ENCODE peak calls at places on chromosomes 11 and 22, in seven cellular contexts. One of them, this sample, is unnamed.

GRCh38 chr11:19079643-19080440 is 19.3 kb upstream of the MRGPRX2 start:
- DNase-seq in AG09309: peak
- DNase-seq in NCI-H2081: no peak
- DNase-seq in cardiac fibroblast: peak
- DNase-seq in K562: no peak
- DNase-seq in NCI-H524: no peak
- DNase-seq in T-helper 9 cell: no peak
- DNase-seq in this sample: no peak

GRCh38 chr11:88484873-88485621 is 147.5 kb upstream of the CTSC start:
- DNase-seq in AG09309: no peak
- DNase-seq in NCI-H2081: no peak
- DNase-seq in cardiac fibroblast: peak
- DNase-seq in K562: peak
- DNase-seq in NCI-H524: peak
- DNase-seq in T-helper 9 cell: no peak
- DNase-seq in this sample: no peak

GRCh38 chr22:23245045-23245798 is 64.9 kb downstream of the BCR start:
- DNase-seq in AG09309: peak
- DNase-seq in NCI-H2081: no peak
- DNase-seq in cardiac fibroblast: no peak
- DNase-seq in K562: no peak
- DNase-seq in NCI-H524: no peak
- DNase-seq in T-helper 9 cell: no peak
- DNase-seq in this sample: no peak

GRCh38 chr22:29481265-29482000 is 1.4 kb downstream of the NEFH start:
- DNase-seq in AG09309: no peak
- DNase-seq in NCI-H2081: no peak
- DNase-seq in cardiac fibroblast: no peak
- DNase-seq in K562: peak
- DNase-seq in NCI-H524: no peak
- DNase-seq in T-helper 9 cell: no peak
- DNase-seq in this sample: no peak

GRCh38 chr22:25922141-25922540 is 180.2 kb downstream of the MYO18B start:
- DNase-seq in AG09309: no peak
- DNase-seq in NCI-H2081: no peak
- DNase-seq in cardiac fibroblast: no peak
- DNase-seq in K562: no peak
- DNase-seq in NCI-H524: no peak
- DNase-seq in T-helper 9 cell: no peak
- DNase-seq in this sample: no peak

GRCh38 chr11:125623064-125623463 is 1.9 kb upstream of the CHEK1 start:
- DNase-seq in AG09309: no peak
- DNase-seq in NCI-H2081: no peak
- DNase-seq in cardiac fibroblast: no peak
- DNase-seq in K562: no peak
- DNase-seq in NCI-H524: no peak
- DNase-seq in T-helper 9 cell: no peak
- DNase-seq in this sample: no peak

GRCh38 chr11:110801328-110801727 is 89.1 kb upstream of the ARHGAP20 start:
- DNase-seq in AG09309: no peak
- DNase-seq in NCI-H2081: no peak
- DNase-seq in cardiac fibroblast: peak
- DNase-seq in K562: no peak
- DNase-seq in NCI-H524: no peak
- DNase-seq in T-helper 9 cell: no peak
- DNase-seq in this sample: no peak

GRCh38 chr11:82864268-82864667 is 36.0 kb downstream of the PRCP start:
- DNase-seq in AG09309: peak
- DNase-seq in NCI-H2081: peak
- DNase-seq in cardiac fibroblast: peak
- DNase-seq in K562: peak
- DNase-seq in NCI-H524: peak
- DNase-seq in T-helper 9 cell: no peak
- DNase-seq in this sample: no peak

GRCh38 chr11:46279393-46280099 is 2.1 kb downstream of the CREB3L1 start:
- DNase-seq in AG09309: no peak
- DNase-seq in NCI-H2081: peak
- DNase-seq in cardiac fibroblast: peak
- DNase-seq in K562: peak
- DNase-seq in NCI-H524: no peak
- DNase-seq in T-helper 9 cell: no peak
- DNase-seq in this sample: no peak

GRCh38 chr11:114197799-114198500 is 98.2 kb upstream of the NNMT start:
- DNase-seq in AG09309: no peak
- DNase-seq in NCI-H2081: no peak
- DNase-seq in cardiac fibroblast: peak
- DNase-seq in K562: no peak
- DNase-seq in NCI-H524: no peak
- DNase-seq in T-helper 9 cell: no peak
- DNase-seq in this sample: no peak

GRCh38 chr22:37138879-37139561 is 10.7 kb downstream of the IL2RB start:
- DNase-seq in AG09309: no peak
- DNase-seq in NCI-H2081: no peak
- DNase-seq in cardiac fibroblast: no peak
- DNase-seq in K562: no peak
- DNase-seq in NCI-H524: no peak
- DNase-seq in T-helper 9 cell: no peak
- DNase-seq in this sample: no peak

GRCh38 chr11:33743291-33743690 is 7.1 kb upstream of the CD59 start:
- DNase-seq in AG09309: no peak
- DNase-seq in NCI-H2081: no peak
- DNase-seq in cardiac fibroblast: no peak
- DNase-seq in K562: no peak
- DNase-seq in NCI-H524: no peak
- DNase-seq in T-helper 9 cell: no peak
- DNase-seq in this sample: no peak

GRCh38 chr11:100939581-100939980 is 190.0 kb downstream of the PGR start:
- DNase-seq in AG09309: no peak
- DNase-seq in NCI-H2081: no peak
- DNase-seq in cardiac fibroblast: peak
- DNase-seq in K562: no peak
- DNase-seq in NCI-H524: no peak
- DNase-seq in T-helper 9 cell: no peak
- DNase-seq in this sample: no peak

GRCh38 chr11:132866783-132867545 is 665.3 kb downstream of the OPCML start:
- DNase-seq in AG09309: no peak
- DNase-seq in NCI-H2081: no peak
- DNase-seq in cardiac fibroblast: no peak
- DNase-seq in K562: no peak
- DNase-seq in NCI-H524: no peak
- DNase-seq in T-helper 9 cell: no peak
- DNase-seq in this sample: no peak

GRCh38 chr22:28139993-28140392 is 220.9 kb upstream of the PITPNB start:
- DNase-seq in AG09309: peak
- DNase-seq in NCI-H2081: no peak
- DNase-seq in cardiac fibroblast: peak
- DNase-seq in K562: no peak
- DNase-seq in NCI-H524: no peak
- DNase-seq in T-helper 9 cell: no peak
- DNase-seq in this sample: no peak

GRCh38 chr22:39474351-39474991 is 17.7 kb downstream of the MGAT3 start:
- DNase-seq in AG09309: no peak
- DNase-seq in NCI-H2081: no peak
- DNase-seq in cardiac fibroblast: no peak
- DNase-seq in K562: peak
- DNase-seq in NCI-H524: no peak
- DNase-seq in T-helper 9 cell: no peak
- DNase-seq in this sample: no peak

GRCh38 chr11:128518493-128519207 is 68.7 kb downstream of the ETS1 start:
- DNase-seq in AG09309: no peak
- DNase-seq in NCI-H2081: peak
- DNase-seq in cardiac fibroblast: peak
- DNase-seq in K562: no peak
- DNase-seq in NCI-H524: no peak
- DNase-seq in T-helper 9 cell: no peak
- DNase-seq in this sample: no peak

GRCh38 chr11:68380786-68381622 is 68.6 kb downstream of the LRP5 start:
- DNase-seq in AG09309: no peak
- DNase-seq in NCI-H2081: no peak
- DNase-seq in cardiac fibroblast: peak
- DNase-seq in K562: no peak
- DNase-seq in NCI-H524: no peak
- DNase-seq in T-helper 9 cell: no peak
- DNase-seq in this sample: no peak

GRCh38 chr11:116366980-116367640 is 405.7 kb downstream of the BUD13 start:
- DNase-seq in AG09309: no peak
- DNase-seq in NCI-H2081: no peak
- DNase-seq in cardiac fibroblast: no peak
- DNase-seq in K562: no peak
- DNase-seq in NCI-H524: no peak
- DNase-seq in T-helper 9 cell: no peak
- DNase-seq in this sample: no peak

GRCh38 chr11:34346551-34346950 is 11.3 kb downstream of the ABTB2 start:
- DNase-seq in AG09309: no peak
- DNase-seq in NCI-H2081: no peak
- DNase-seq in cardiac fibroblast: peak
- DNase-seq in K562: no peak
- DNase-seq in NCI-H524: no peak
- DNase-seq in T-helper 9 cell: no peak
- DNase-seq in this sample: no peak

GRCh38 chr11:66002648-66003225 is 434 bp downstream of the BANF1 start:
- DNase-seq in AG09309: no peak
- DNase-seq in NCI-H2081: no peak
- DNase-seq in cardiac fibroblast: peak
- DNase-seq in K562: no peak
- DNase-seq in NCI-H524: peak
- DNase-seq in T-helper 9 cell: no peak
- DNase-seq in this sample: no peak

GRCh38 chr11:96199563-96200025 is 143.4 kb downstream of the MAML2 start:
- DNase-seq in AG09309: peak
- DNase-seq in NCI-H2081: no peak
- DNase-seq in cardiac fibroblast: peak
- DNase-seq in K562: no peak
- DNase-seq in NCI-H524: no peak
- DNase-seq in T-helper 9 cell: peak
- DNase-seq in this sample: no peak

GRCh38 chr11:46075168-46075567 is 46.1 kb downstream of the PHF21A start:
- DNase-seq in AG09309: no peak
- DNase-seq in NCI-H2081: no peak
- DNase-seq in cardiac fibroblast: peak
- DNase-seq in K562: peak
- DNase-seq in NCI-H524: no peak
- DNase-seq in T-helper 9 cell: no peak
- DNase-seq in this sample: no peak

GRCh38 chr11:37946155-37946766 is 1348.2 kb upstream of the RAG2 start:
- DNase-seq in AG09309: no peak
- DNase-seq in NCI-H2081: peak
- DNase-seq in cardiac fibroblast: peak
- DNase-seq in K562: peak
- DNase-seq in NCI-H524: peak
- DNase-seq in T-helper 9 cell: no peak
- DNase-seq in this sample: no peak

GRCh38 chr11:69674267-69674885 is 777 bp downstream of the LTO1 start:
- DNase-seq in AG09309: no peak
- DNase-seq in NCI-H2081: no peak
- DNase-seq in cardiac fibroblast: peak
- DNase-seq in K562: peak
- DNase-seq in NCI-H524: no peak
- DNase-seq in T-helper 9 cell: no peak
- DNase-seq in this sample: no peak

GRCh38 chr11:2298795-2299747 is 2.6 kb downstream of the C11orf21 start:
- DNase-seq in AG09309: no peak
- DNase-seq in NCI-H2081: peak
- DNase-seq in cardiac fibroblast: peak
- DNase-seq in K562: peak
- DNase-seq in NCI-H524: peak
- DNase-seq in T-helper 9 cell: no peak
- DNase-seq in this sample: no peak

GRCh38 chr22:38403806-38404205 is 51.2 kb downstream of the KCNJ4 start:
- DNase-seq in AG09309: no peak
- DNase-seq in NCI-H2081: no peak
- DNase-seq in cardiac fibroblast: no peak
- DNase-seq in K562: no peak
- DNase-seq in NCI-H524: no peak
- DNase-seq in T-helper 9 cell: no peak
- DNase-seq in this sample: no peak

GRCh38 chr22:25478573-25478972 is 85.9 kb upstream of the GRK3 start:
- DNase-seq in AG09309: no peak
- DNase-seq in NCI-H2081: no peak
- DNase-seq in cardiac fibroblast: no peak
- DNase-seq in K562: no peak
- DNase-seq in NCI-H524: no peak
- DNase-seq in T-helper 9 cell: no peak
- DNase-seq in this sample: no peak

GRCh38 chr22:36767035-36767775 is 8.7 kb downstream of the IFT27 start:
- DNase-seq in AG09309: no peak
- DNase-seq in NCI-H2081: no peak
- DNase-seq in cardiac fibroblast: no peak
- DNase-seq in K562: no peak
- DNase-seq in NCI-H524: no peak
- DNase-seq in T-helper 9 cell: no peak
- DNase-seq in this sample: no peak

GRCh38 chr11:111937859-111938258 is 716 bp downstream of the DIXDC1 start:
- DNase-seq in AG09309: no peak
- DNase-seq in NCI-H2081: no peak
- DNase-seq in cardiac fibroblast: no peak
- DNase-seq in K562: no peak
- DNase-seq in NCI-H524: no peak
- DNase-seq in T-helper 9 cell: no peak
- DNase-seq in this sample: no peak

GRCh38 chr11:31720666-31721199 is 90.4 kb downstream of the PAX6 start:
- DNase-seq in AG09309: no peak
- DNase-seq in NCI-H2081: no peak
- DNase-seq in cardiac fibroblast: peak
- DNase-seq in K562: no peak
- DNase-seq in NCI-H524: no peak
- DNase-seq in T-helper 9 cell: no peak
- DNase-seq in this sample: no peak

GRCh38 chr11:59891781-59892181 is 13.2 kb downstream of the OOSP3 start:
- DNase-seq in AG09309: no peak
- DNase-seq in NCI-H2081: no peak
- DNase-seq in cardiac fibroblast: peak
- DNase-seq in K562: peak
- DNase-seq in NCI-H524: peak
- DNase-seq in T-helper 9 cell: no peak
- DNase-seq in this sample: no peak

GRCh38 chr11:15972838-15973237 is 383.5 kb downstream of the SOX6 start:
- DNase-seq in AG09309: no peak
- DNase-seq in NCI-H2081: no peak
- DNase-seq in cardiac fibroblast: no peak
- DNase-seq in K562: no peak
- DNase-seq in NCI-H524: peak
- DNase-seq in T-helper 9 cell: no peak
- DNase-seq in this sample: no peak

GRCh38 chr11:28727254-28727653 is 619.1 kb downstream of the METTL15 start:
- DNase-seq in AG09309: no peak
- DNase-seq in NCI-H2081: no peak
- DNase-seq in cardiac fibroblast: no peak
- DNase-seq in K562: no peak
- DNase-seq in NCI-H524: no peak
- DNase-seq in T-helper 9 cell: no peak
- DNase-seq in this sample: no peak

GRCh38 chr11:64745523-64746328 is 1.8 kb upstream of the RASGRP2 start:
- DNase-seq in AG09309: no peak
- DNase-seq in NCI-H2081: no peak
- DNase-seq in cardiac fibroblast: peak
- DNase-seq in K562: peak
- DNase-seq in NCI-H524: peak
- DNase-seq in T-helper 9 cell: peak
- DNase-seq in this sample: peak

GRCh38 chr22:48261048-48261621 is 1498.7 kb downstream of the TBC1D22A start:
- DNase-seq in AG09309: no peak
- DNase-seq in NCI-H2081: no peak
- DNase-seq in cardiac fibroblast: no peak
- DNase-seq in K562: no peak
- DNase-seq in NCI-H524: no peak
- DNase-seq in T-helper 9 cell: no peak
- DNase-seq in this sample: no peak